ENCODE peak calls at places on chromosomes 2 and 18, in nine cellular contexts. I, O, Q, J, H, K, T, Z and D are unnamed samples.

GRCh38 chr2:55364189-55365055 is 55.2 kb downstream of the CCDC88A start:
- DNase-seq in Q (peak), K (peak), Z (no peak), H (no peak), I (no peak), O (no peak), T (peak), J (peak), D (peak)

GRCh38 chr2:30230855-30231725 is at the start of gene LBH:
- DNase-seq in Q (peak), O (peak), J (peak), I (peak), Z (peak), T (peak), K (peak), H (peak), D (peak)

GRCh38 chr2:171726841-171727460 is 39.7 kb downstream of the DYNC1I2 start:
- DNase-seq in T (no peak), J (no peak), H (no peak), Z (no peak), I (no peak), Q (no peak), K (no peak), O (no peak), D (no peak)

GRCh38 chr18:46010050-46010449 is 42.9 kb upstream of the EPG5 start:
- DNase-seq in O (no peak), T (no peak), Z (no peak), K (no peak), H (no peak), J (no peak), I (no peak), Q (no peak), D (no peak)

GRCh38 chr2:157856157-157856455 is 20.0 kb downstream of the ACVR1 start:
- DNase-seq in H (no peak), Z (no peak), Q (no peak), J (no peak), K (peak), I (no peak), O (no peak), T (no peak), D (no peak)

GRCh38 chr18:79756826-79757225 is 40.9 kb upstream of the KCNG2 start:
- DNase-seq in J (no peak), K (no peak), Q (no peak), T (no peak), I (peak), O (no peak), H (no peak), Z (no peak), D (no peak)

GRCh38 chr2:36489296-36489695 is 108.7 kb downstream of the FEZ2 start:
- DNase-seq in Q (no peak), J (no peak), K (peak), I (no peak), Z (no peak), O (no peak), T (peak), H (no peak), D (no peak)

GRCh38 chr2:135709992-135710391 is 31.7 kb upstream of the UBXN4 start:
- DNase-seq in Q (peak), O (peak), T (peak), I (peak), K (peak), H (peak), Z (peak), J (peak), D (peak)

GRCh38 chr2:11753886-11754704 is 7.7 kb downstream of the LPIN1 start:
- DNase-seq in T (peak), O (no peak), Z (peak), Q (no peak), H (peak), K (peak), I (no peak), J (no peak), D (peak)

GRCh38 chr2:28662044-28662443 is 89.6 kb upstream of the PPP1CB start:
- DNase-seq in J (no peak), O (no peak), T (no peak), Q (no peak), I (no peak), H (no peak), K (no peak), Z (no peak), D (peak)